ENCODE peak calls at places on chromosome 11, in five cellular contexts. U is fibroblast of gingiva; Q is NCI-H1930; R is stimulated activated CD4-positive, alpha-beta T cell treated with anti-CD3 and anti-CD28 coated beads, Interleukin-2, amount 100 ng/mL, for 48 hours; C is GOT3. E is an unnamed sample.

GRCh38 chr11:62221498-62221897 is 13.0 kb downstream of the SCGB2A1 start:
- DNase-seq in U (no peak), Q (no peak), R (no peak), C (no peak), E (no peak)

GRCh38 chr11:123100378-123101085 is 38.6 kb upstream of the HSPA8 start:
- DNase-seq in U (no peak), Q (no peak), R (no peak), C (no peak), E (no peak)

GRCh38 chr11:59559886-59560285 is 48.5 kb downstream of the OR4D9 start:
- DNase-seq in U (no peak), Q (no peak), R (no peak), C (no peak), E (no peak)

GRCh38 chr11:112279901-112280267 is 19.2 kb upstream of the PLET1 start:
- DNase-seq in U (peak; percentile 28), Q (peak; percentile 68), R (peak; percentile 71), C (no peak), E (no peak)

GRCh38 chr11:94786264-94787126 is 18.3 kb downstream of the AMOTL1 start:
- DNase-seq in U (peak; percentile 49), Q (no peak), R (no peak), C (no peak), E (no peak)

GRCh38 chr11:96464695-96465307 is 75.0 kb downstream of the JRKL start:
- DNase-seq in U (peak; percentile 69), Q (peak; percentile 46), R (no peak), C (no peak), E (no peak)

GRCh38 chr11:33618956-33619355 is 81.7 kb downstream of the C11orf91 start:
- DNase-seq in U (no peak), Q (no peak), R (no peak), C (no peak), E (no peak)

GRCh38 chr11:95104121-95104830 is 14.6 kb downstream of the ENDOD1 start:
- DNase-seq in U (no peak), Q (no peak), R (no peak), C (no peak), E (no peak)

GRCh38 chr11:68659158-68659921 is 25.0 kb upstream of the GAL start:
- DNase-seq in U (peak; percentile 98), Q (peak; percentile 94), R (no peak), C (peak; percentile 58), E (no peak)

E was measured in cortex of kidney.